ENCODE peak calls at places on chromosome 16, in six cellular contexts. One of them, this sample, is unnamed.

GRCh38 chr16:15672514-15673167 is 22.6 kb downstream of the NDE1 start:
- DNase-seq in WERI-Rb-1: no peak
- DNase-seq in retinal pigment epithelial cell: peak
- DNase-seq in GM12864: no peak
- DNase-seq in fibroblast of the aortic adventitia: peak
- DNase-seq in heart right ventricle: peak
- DNase-seq in this sample: peak

GRCh38 chr16:54526087-54526486 is 239.5 kb upstream of the IRX3 start:
- DNase-seq in WERI-Rb-1: no peak
- DNase-seq in retinal pigment epithelial cell: no peak
- DNase-seq in GM12864: no peak
- DNase-seq in fibroblast of the aortic adventitia: no peak
- DNase-seq in heart right ventricle: no peak
- DNase-seq in this sample: no peak

GRCh38 chr16:19745286-19746018 is 27.4 kb downstream of the IQCK start:
- DNase-seq in WERI-Rb-1: no peak
- DNase-seq in retinal pigment epithelial cell: no peak
- DNase-seq in GM12864: no peak
- DNase-seq in fibroblast of the aortic adventitia: peak
- DNase-seq in heart right ventricle: no peak
- DNase-seq in this sample: no peak

GRCh38 chr16:87002717-87003413 is 314.3 kb downstream of the C16orf95 start:
- DNase-seq in WERI-Rb-1: no peak
- DNase-seq in retinal pigment epithelial cell: no peak
- DNase-seq in GM12864: no peak
- DNase-seq in fibroblast of the aortic adventitia: peak
- DNase-seq in heart right ventricle: no peak
- DNase-seq in this sample: no peak

GRCh38 chr16:84832488-84833141 is 12.8 kb downstream of the CRISPLD2 start:
- DNase-seq in WERI-Rb-1: no peak
- DNase-seq in retinal pigment epithelial cell: no peak
- DNase-seq in GM12864: no peak
- DNase-seq in fibroblast of the aortic adventitia: peak
- DNase-seq in heart right ventricle: peak
- DNase-seq in this sample: no peak

GRCh38 chr16:56233795-56234566 is 42.7 kb downstream of the GNAO1 start:
- DNase-seq in WERI-Rb-1: no peak
- DNase-seq in retinal pigment epithelial cell: no peak
- DNase-seq in GM12864: no peak
- DNase-seq in fibroblast of the aortic adventitia: no peak
- DNase-seq in heart right ventricle: no peak
- DNase-seq in this sample: no peak

GRCh38 chr16:86812363-86812970 is 234.1 kb downstream of the FOXL1 start:
- DNase-seq in WERI-Rb-1: no peak
- DNase-seq in retinal pigment epithelial cell: no peak
- DNase-seq in GM12864: no peak
- DNase-seq in fibroblast of the aortic adventitia: no peak
- DNase-seq in heart right ventricle: no peak
- DNase-seq in this sample: no peak

GRCh38 chr16:50363656-50364055 is 5.1 kb downstream of the BRD7 start:
- DNase-seq in WERI-Rb-1: no peak
- DNase-seq in retinal pigment epithelial cell: no peak
- DNase-seq in GM12864: no peak
- DNase-seq in fibroblast of the aortic adventitia: no peak
- DNase-seq in heart right ventricle: no peak
- DNase-seq in this sample: no peak

GRCh38 chr16:78437352-78437968 is 338.0 kb downstream of the WWOX start:
- DNase-seq in WERI-Rb-1: peak
- DNase-seq in retinal pigment epithelial cell: no peak
- DNase-seq in GM12864: no peak
- DNase-seq in fibroblast of the aortic adventitia: no peak
- DNase-seq in heart right ventricle: no peak
- DNase-seq in this sample: no peak

GRCh38 chr16:89506791-89507191 is 1.4 kb upstream of the SPG7 start:
- DNase-seq in WERI-Rb-1: no peak
- DNase-seq in retinal pigment epithelial cell: no peak
- DNase-seq in GM12864: no peak
- DNase-seq in fibroblast of the aortic adventitia: no peak
- DNase-seq in heart right ventricle: no peak
- DNase-seq in this sample: no peak
- H3K4me3 ChIP-seq in WERI-Rb-1: no peak
- H3K4me3 ChIP-seq in retinal pigment epithelial cell: peak
- H3K4me3 ChIP-seq in GM12864: peak
- H3K4me3 ChIP-seq in fibroblast of the aortic adventitia: peak
- H3K4me3 ChIP-seq in heart right ventricle: no peak
- H3K4me3 ChIP-seq in this sample: peak

DNA sequence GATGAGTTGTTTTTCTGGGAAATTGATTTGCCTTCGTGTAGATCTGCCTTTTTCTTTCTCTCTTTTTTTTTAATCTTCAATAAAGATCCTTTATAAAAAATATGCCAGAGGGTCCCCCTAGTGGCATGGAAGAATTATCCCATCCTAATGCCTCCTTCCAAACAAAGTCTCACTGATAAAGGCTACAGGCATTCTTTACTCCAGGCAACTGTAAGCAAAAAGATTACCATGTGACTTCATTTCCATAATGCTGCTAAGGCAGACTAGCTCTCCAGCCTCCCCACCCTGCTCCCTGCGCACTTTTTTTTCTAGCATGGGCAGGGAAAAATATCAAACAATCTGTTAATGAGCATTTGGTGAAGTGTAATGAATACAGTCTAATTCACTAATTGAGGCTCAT is 220.2 kb upstream of the CDH8 start:
- DNase-seq in WERI-Rb-1: no peak
- DNase-seq in retinal pigment epithelial cell: peak
- DNase-seq in GM12864: no peak
- DNase-seq in fibroblast of the aortic adventitia: no peak
- DNase-seq in heart right ventricle: no peak
- DNase-seq in this sample: no peak
- TF ChIP-seq CTCF in WERI-Rb-1: peak
- TF ChIP-seq CTCF in retinal pigment epithelial cell: peak
- TF ChIP-seq CTCF in GM12864: no peak
- TF ChIP-seq CTCF in fibroblast of the aortic adventitia: no peak
- TF ChIP-seq CTCF in heart right ventricle: no peak
- TF ChIP-seq CTCF in this sample: peak

GRCh38 chr16:12798171-12798570 is 5.5 kb downstream of the CPPED1 start:
- DNase-seq in WERI-Rb-1: no peak
- DNase-seq in retinal pigment epithelial cell: no peak
- DNase-seq in GM12864: no peak
- DNase-seq in fibroblast of the aortic adventitia: no peak
- DNase-seq in heart right ventricle: no peak
- DNase-seq in this sample: no peak

GRCh38 chr16:12793120-12793889 is 10.4 kb downstream of the CPPED1 start:
- DNase-seq in WERI-Rb-1: peak
- DNase-seq in retinal pigment epithelial cell: no peak
- DNase-seq in GM12864: no peak
- DNase-seq in fibroblast of the aortic adventitia: no peak
- DNase-seq in heart right ventricle: no peak
- DNase-seq in this sample: no peak

GRCh38 chr16:12791340-12791739 is 12.3 kb downstream of the CPPED1 start:
- DNase-seq in WERI-Rb-1: no peak
- DNase-seq in retinal pigment epithelial cell: no peak
- DNase-seq in GM12864: no peak
- DNase-seq in fibroblast of the aortic adventitia: no peak
- DNase-seq in heart right ventricle: no peak
- DNase-seq in this sample: no peak

GRCh38 chr16:12796498-12796897 is 7.2 kb downstream of the CPPED1 start:
- DNase-seq in WERI-Rb-1: no peak
- DNase-seq in retinal pigment epithelial cell: no peak
- DNase-seq in GM12864: no peak
- DNase-seq in fibroblast of the aortic adventitia: peak
- DNase-seq in heart right ventricle: no peak
- DNase-seq in this sample: no peak

DNA sequence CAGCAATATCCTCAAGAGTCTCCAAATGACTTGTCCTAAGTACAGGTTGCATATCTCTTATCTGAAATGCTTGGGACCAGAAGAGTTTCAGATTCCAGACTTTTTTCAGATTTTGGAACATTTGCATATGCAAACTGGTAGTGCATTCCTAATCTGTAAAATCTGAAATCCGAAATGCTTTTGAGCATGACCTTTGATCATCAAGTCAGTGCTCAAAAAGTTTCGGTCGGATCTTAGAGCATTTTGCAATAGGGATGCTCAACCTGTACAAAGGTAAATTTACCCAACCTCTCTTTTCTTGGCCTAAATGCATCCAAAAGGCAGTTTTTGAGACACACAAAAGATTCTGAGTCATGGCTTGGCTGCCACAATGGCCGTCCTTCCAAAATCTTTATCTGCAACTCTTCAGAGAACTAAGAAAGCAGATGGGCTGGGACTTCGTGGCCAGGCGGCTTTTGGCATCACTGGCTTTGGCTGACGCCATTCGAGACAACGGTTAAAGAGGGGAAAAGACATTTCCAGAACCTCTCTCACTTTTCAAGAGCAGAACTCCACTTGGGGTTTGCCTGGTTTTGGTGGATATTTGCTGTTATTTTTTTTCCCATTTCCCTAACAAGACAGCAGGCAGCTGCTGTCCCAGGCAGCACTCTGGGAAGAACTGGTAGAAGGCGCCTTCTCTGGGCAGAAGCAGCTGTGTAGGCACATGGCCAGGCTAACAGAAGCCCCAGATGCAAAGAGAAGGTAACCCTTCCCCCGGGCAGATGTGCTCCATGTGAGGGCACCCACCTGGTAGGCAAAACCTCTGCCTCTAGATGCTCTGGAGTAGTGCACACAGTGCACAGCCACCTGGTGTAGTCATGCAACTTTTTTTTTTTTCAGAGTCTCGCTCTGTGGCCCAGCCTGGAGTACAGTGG is 8.9 kb downstream of the CPPED1 start:
- DNase-seq in WERI-Rb-1: no peak
- DNase-seq in retinal pigment epithelial cell: no peak
- DNase-seq in GM12864: no peak
- DNase-seq in fibroblast of the aortic adventitia: peak
- DNase-seq in heart right ventricle: peak
- DNase-seq in this sample: no peak
- H3K4me3 ChIP-seq in WERI-Rb-1: no peak
- H3K4me3 ChIP-seq in retinal pigment epithelial cell: no peak
- H3K4me3 ChIP-seq in GM12864: no peak
- H3K4me3 ChIP-seq in fibroblast of the aortic adventitia: no peak
- H3K4me3 ChIP-seq in heart right ventricle: no peak
- H3K4me3 ChIP-seq in this sample: no peak

GRCh38 chr16:66935319-66936011 is at the start of gene CES2:
- DNase-seq in WERI-Rb-1: no peak
- DNase-seq in retinal pigment epithelial cell: no peak
- DNase-seq in GM12864: no peak
- DNase-seq in fibroblast of the aortic adventitia: peak
- DNase-seq in heart right ventricle: peak
- DNase-seq in this sample: no peak

GRCh38 chr16:66939366-66939765 is 4.0 kb downstream of the CES2 start:
- DNase-seq in WERI-Rb-1: no peak
- DNase-seq in retinal pigment epithelial cell: no peak
- DNase-seq in GM12864: no peak
- DNase-seq in fibroblast of the aortic adventitia: no peak
- DNase-seq in heart right ventricle: no peak
- DNase-seq in this sample: no peak

GRCh38 chr16:66937725-66938337 is 2.5 kb downstream of the CES2 start:
- DNase-seq in WERI-Rb-1: no peak
- DNase-seq in retinal pigment epithelial cell: no peak
- DNase-seq in GM12864: no peak
- DNase-seq in fibroblast of the aortic adventitia: no peak
- DNase-seq in heart right ventricle: no peak
- DNase-seq in this sample: no peak

GRCh38 chr16:66936462-66936861 is 1.1 kb downstream of the CES2 start:
- DNase-seq in WERI-Rb-1: no peak
- DNase-seq in retinal pigment epithelial cell: no peak
- DNase-seq in GM12864: no peak
- DNase-seq in fibroblast of the aortic adventitia: no peak
- DNase-seq in heart right ventricle: no peak
- DNase-seq in this sample: no peak

DNA sequence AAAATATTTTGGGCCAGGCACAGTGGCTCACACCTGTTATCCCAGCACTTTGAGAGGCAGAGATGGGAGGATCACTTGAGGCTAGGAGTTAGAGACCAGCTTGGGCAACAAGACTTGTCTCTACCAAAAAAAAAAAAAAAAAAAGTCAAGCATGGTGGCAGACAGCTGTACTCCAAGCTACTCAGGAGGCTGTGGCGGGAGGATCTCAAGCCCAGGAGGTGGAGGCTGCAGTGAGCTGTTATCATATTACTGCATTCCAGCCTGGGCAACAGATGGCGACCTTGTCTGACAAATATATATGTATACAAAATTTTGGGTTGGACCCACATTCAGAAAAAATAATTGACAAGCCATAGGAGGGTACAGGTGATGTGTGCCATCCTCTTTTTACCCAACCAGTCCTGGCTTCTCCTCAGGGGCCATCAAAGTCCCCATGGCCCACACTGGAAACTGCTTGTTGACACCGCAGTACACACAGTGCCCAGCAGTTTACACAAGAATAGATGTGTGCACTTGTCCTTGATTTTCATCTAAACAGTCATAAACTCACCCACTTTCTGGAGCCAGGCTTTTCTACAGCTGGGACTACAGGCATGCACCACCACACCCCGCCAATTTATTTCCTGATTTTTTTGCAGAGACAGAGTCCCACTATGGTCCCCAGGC is 1.7 kb downstream of the CES2 start:
- DNase-seq in WERI-Rb-1: no peak
- DNase-seq in retinal pigment epithelial cell: no peak
- DNase-seq in GM12864: no peak
- DNase-seq in fibroblast of the aortic adventitia: no peak
- DNase-seq in heart right ventricle: peak
- DNase-seq in this sample: no peak
- TF ChIP-seq CTCF in WERI-Rb-1: no peak
- TF ChIP-seq CTCF in retinal pigment epithelial cell: no peak
- TF ChIP-seq CTCF in GM12864: peak
- TF ChIP-seq CTCF in fibroblast of the aortic adventitia: no peak
- TF ChIP-seq CTCF in heart right ventricle: no peak
- TF ChIP-seq CTCF in this sample: no peak

DNA sequence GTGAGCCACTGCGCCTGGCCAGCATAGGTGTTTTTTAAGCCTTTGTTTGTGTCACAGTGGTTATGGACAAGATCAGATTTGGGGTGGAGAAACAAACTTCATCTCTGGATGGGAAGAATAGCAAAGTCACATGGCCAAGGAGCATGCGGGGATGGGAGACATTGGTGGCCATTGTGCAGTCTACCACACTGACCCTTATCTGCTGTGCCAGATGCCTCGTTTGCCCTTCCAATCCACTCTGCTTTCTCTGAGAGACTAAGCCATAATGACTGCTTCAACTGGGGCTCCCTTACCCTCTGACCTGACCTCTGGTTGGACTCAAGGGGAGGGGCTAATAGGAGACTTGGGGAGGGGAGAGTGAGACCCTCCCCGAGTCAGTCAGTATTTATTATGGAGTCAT is 166.8 kb downstream of the PRKCB start:
- DNase-seq in WERI-Rb-1: no peak
- DNase-seq in retinal pigment epithelial cell: no peak
- DNase-seq in GM12864: no peak
- DNase-seq in fibroblast of the aortic adventitia: no peak
- DNase-seq in heart right ventricle: no peak
- DNase-seq in this sample: no peak
- H3K4me3 ChIP-seq in WERI-Rb-1: no peak
- H3K4me3 ChIP-seq in retinal pigment epithelial cell: no peak
- H3K4me3 ChIP-seq in GM12864: no peak
- H3K4me3 ChIP-seq in fibroblast of the aortic adventitia: no peak
- H3K4me3 ChIP-seq in heart right ventricle: no peak
- H3K4me3 ChIP-seq in this sample: no peak

GRCh38 chr16:1708083-1708767 is 2.2 kb downstream of the MAPK8IP3 start:
- DNase-seq in WERI-Rb-1: peak
- DNase-seq in retinal pigment epithelial cell: no peak
- DNase-seq in GM12864: no peak
- DNase-seq in fibroblast of the aortic adventitia: no peak
- DNase-seq in heart right ventricle: no peak
- DNase-seq in this sample: no peak
- TF ChIP-seq CTCF in WERI-Rb-1: no peak
- TF ChIP-seq CTCF in retinal pigment epithelial cell: no peak
- TF ChIP-seq CTCF in GM12864: no peak
- TF ChIP-seq CTCF in fibroblast of the aortic adventitia: no peak
- TF ChIP-seq CTCF in heart right ventricle: no peak
- TF ChIP-seq CTCF in this sample: no peak

GRCh38 chr16:4317471-4318170 is 1.8 kb downstream of the GLIS2 start:
- DNase-seq in WERI-Rb-1: no peak
- DNase-seq in retinal pigment epithelial cell: no peak
- DNase-seq in GM12864: no peak
- DNase-seq in fibroblast of the aortic adventitia: peak
- DNase-seq in heart right ventricle: no peak
- DNase-seq in this sample: no peak
- H3K4me3 ChIP-seq in WERI-Rb-1: no peak
- H3K4me3 ChIP-seq in retinal pigment epithelial cell: peak
- H3K4me3 ChIP-seq in GM12864: no peak
- H3K4me3 ChIP-seq in fibroblast of the aortic adventitia: peak
- H3K4me3 ChIP-seq in heart right ventricle: peak
- H3K4me3 ChIP-seq in this sample: peak

This sample was measured in kidney epithelial cell.